ENCODE peak calls at places on chromosomes 13 and 19, in six cellular contexts. One of them, this sample, is unnamed. For H3K4me1, the result is how much of the 10 kb centered on the place peaks cover.

GRCh38 chr19:694481-695349 is 537 bp downstream of the PRSS57 start:
- DNase-seq in neuronal stem cell: no peak
- DNase-seq in ascending aorta: no peak
- DNase-seq in heart right ventricle: no peak
- DNase-seq in body of pancreas: no peak
- DNase-seq in HCT116: no peak
- DNase-seq in this sample: no peak

GRCh38 chr13:23856008-23856750 is 33.0 kb downstream of the MIPEP start:
- DNase-seq in body of pancreas: no peak
- DNase-seq in heart right ventricle: no peak
- DNase-seq in HCT116: no peak
- DNase-seq in ascending aorta: no peak
- DNase-seq in neuronal stem cell: no peak
- DNase-seq in this sample: no peak

GRCh38 chr13:79870766-79871165 is 389.8 kb downstream of the NDFIP2 start:
- DNase-seq in HCT116: no peak
- DNase-seq in heart right ventricle: no peak
- DNase-seq in ascending aorta: no peak
- DNase-seq in neuronal stem cell: no peak
- DNase-seq in body of pancreas: no peak
- DNase-seq in this sample: no peak

GRCh38 chr19:41910240-41910991 is 17.8 kb downstream of the ERFL start:
- DNase-seq in HCT116: no peak
- DNase-seq in body of pancreas: no peak
- DNase-seq in ascending aorta: no peak
- DNase-seq in neuronal stem cell: no peak
- DNase-seq in heart right ventricle: no peak
- DNase-seq in this sample: no peak

GRCh38 chr13:75931116-75931515 is 295.0 kb downstream of the LMO7 start:
- DNase-seq in heart right ventricle: no peak
- DNase-seq in ascending aorta: no peak
- DNase-seq in HCT116: no peak
- DNase-seq in neuronal stem cell: no peak
- DNase-seq in body of pancreas: no peak
- DNase-seq in this sample: no peak

GRCh38 chr13:23570931-23571330 is 719 bp downstream of the TNFRSF19 start:
- DNase-seq in neuronal stem cell: no peak
- DNase-seq in heart right ventricle: no peak
- DNase-seq in HCT116: no peak
- DNase-seq in body of pancreas: no peak
- DNase-seq in ascending aorta: no peak
- DNase-seq in this sample: peak

GRCh38 chr19:38033658-38034150 is 126.7 kb downstream of the SIPA1L3 start:
- DNase-seq in neuronal stem cell: no peak
- DNase-seq in ascending aorta: no peak
- DNase-seq in HCT116: no peak
- DNase-seq in heart right ventricle: no peak
- DNase-seq in body of pancreas: no peak
- DNase-seq in this sample: no peak

GRCh38 chr13:98798849-98799645 is 46.6 kb upstream of the SLC15A1 start:
- DNase-seq in heart right ventricle: no peak
- DNase-seq in HCT116: no peak
- DNase-seq in body of pancreas: no peak
- DNase-seq in neuronal stem cell: no peak
- DNase-seq in ascending aorta: no peak
- DNase-seq in this sample: peak

GRCh38 chr19:46902402-46902766 is 41.6 kb downstream of the ARHGAP35 start:
- DNase-seq in heart right ventricle: no peak
- DNase-seq in HCT116: peak
- DNase-seq in body of pancreas: peak
- DNase-seq in ascending aorta: no peak
- DNase-seq in neuronal stem cell: no peak
- DNase-seq in this sample: no peak

GRCh38 chr19:33375156-33375744 is 1.7 kb downstream of the CEBPG start:
- DNase-seq in body of pancreas: no peak
- DNase-seq in HCT116: no peak
- DNase-seq in neuronal stem cell: no peak
- DNase-seq in ascending aorta: no peak
- DNase-seq in heart right ventricle: no peak
- DNase-seq in this sample: no peak

GRCh38 chr13:52345048-52345447 is 60.9 kb downstream of the THSD1 start:
- DNase-seq in neuronal stem cell: no peak
- DNase-seq in HCT116: no peak
- DNase-seq in body of pancreas: no peak
- DNase-seq in ascending aorta: no peak
- DNase-seq in heart right ventricle: no peak
- DNase-seq in this sample: no peak

GRCh38 chr19:12365094-12365371 is 450 bp downstream of the ZNF442 start:
- DNase-seq in ascending aorta: no peak
- DNase-seq in neuronal stem cell: no peak
- DNase-seq in HCT116: no peak
- DNase-seq in heart right ventricle: peak
- DNase-seq in body of pancreas: peak
- DNase-seq in this sample: no peak

GRCh38 chr13:90270231-90270630 is 1077.3 kb upstream of the MIR17HG start:
- DNase-seq in body of pancreas: no peak
- DNase-seq in heart right ventricle: no peak
- DNase-seq in neuronal stem cell: no peak
- DNase-seq in ascending aorta: no peak
- DNase-seq in HCT116: no peak
- DNase-seq in this sample: peak

GRCh38 chr13:94128430-94128829 is 351.1 kb downstream of the DCT start:
- DNase-seq in neuronal stem cell: no peak
- DNase-seq in ascending aorta: no peak
- DNase-seq in HCT116: no peak
- DNase-seq in heart right ventricle: peak
- DNase-seq in body of pancreas: peak
- DNase-seq in this sample: peak

GRCh38 chr19:4694211-4694987 is 24.3 kb upstream of the MYDGF start:
- DNase-seq in heart right ventricle: no peak
- DNase-seq in body of pancreas: no peak
- DNase-seq in ascending aorta: no peak
- DNase-seq in HCT116: peak
- DNase-seq in neuronal stem cell: no peak
- DNase-seq in this sample: peak

GRCh38 chr13:99681695-99682094 is 180.4 kb downstream of the TM9SF2 start:
- DNase-seq in HCT116: no peak
- DNase-seq in body of pancreas: no peak
- DNase-seq in heart right ventricle: no peak
- DNase-seq in neuronal stem cell: no peak
- DNase-seq in ascending aorta: no peak
- DNase-seq in this sample: no peak

DNA sequence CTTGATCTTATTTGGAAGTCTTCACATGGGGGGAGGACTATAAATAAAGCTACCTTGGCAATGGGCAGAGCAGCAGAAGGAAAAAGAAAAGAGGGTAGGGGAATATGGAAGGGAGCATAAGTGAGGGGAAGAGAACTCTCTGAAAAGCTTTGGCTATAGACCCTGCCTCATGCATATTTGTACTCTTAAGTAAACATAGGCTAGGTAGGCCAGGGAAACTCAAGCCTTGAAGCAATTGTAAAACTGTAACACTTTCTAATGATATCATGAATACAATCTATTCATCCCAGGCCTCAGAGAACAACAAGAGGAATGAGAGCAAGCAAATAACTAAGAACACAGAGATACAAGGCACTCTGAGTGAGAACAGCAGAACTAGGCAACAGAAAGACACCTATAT is 20.4 kb downstream of the MYCBP2 start:
- DNase-seq in body of pancreas: no peak
- DNase-seq in neuronal stem cell: no peak
- DNase-seq in HCT116: no peak
- DNase-seq in ascending aorta: no peak
- DNase-seq in heart right ventricle: no peak
- DNase-seq in this sample: no peak
- H3K4me1 ChIP-seq in body of pancreas: under half
- H3K4me1 ChIP-seq in neuronal stem cell: under half
- H3K4me1 ChIP-seq in HCT116: under half
- H3K4me1 ChIP-seq in ascending aorta: half or more
- H3K4me1 ChIP-seq in heart right ventricle: half or more
- H3K4me1 ChIP-seq in this sample: under half

GRCh38 chr19:50312967-50313811 is 16.0 kb downstream of the KCNC3 start:
- DNase-seq in ascending aorta: no peak
- DNase-seq in HCT116: no peak
- DNase-seq in heart right ventricle: no peak
- DNase-seq in body of pancreas: no peak
- DNase-seq in neuronal stem cell: no peak
- DNase-seq in this sample: no peak

GRCh38 chr19:50315773-50316448 is 13.3 kb downstream of the KCNC3 start:
- DNase-seq in HCT116: no peak
- DNase-seq in body of pancreas: no peak
- DNase-seq in neuronal stem cell: no peak
- DNase-seq in heart right ventricle: no peak
- DNase-seq in ascending aorta: no peak
- DNase-seq in this sample: no peak

GRCh38 chr19:50317115-50317514 is 12.1 kb downstream of the KCNC3 start:
- DNase-seq in HCT116: no peak
- DNase-seq in ascending aorta: no peak
- DNase-seq in heart right ventricle: no peak
- DNase-seq in body of pancreas: no peak
- DNase-seq in neuronal stem cell: no peak
- DNase-seq in this sample: no peak

GRCh38 chr19:50313812-50314536 is 15.2 kb downstream of the KCNC3 start:
- DNase-seq in neuronal stem cell: no peak
- DNase-seq in body of pancreas: peak
- DNase-seq in HCT116: no peak
- DNase-seq in heart right ventricle: no peak
- DNase-seq in ascending aorta: no peak
- DNase-seq in this sample: peak

GRCh38 chr19:50314724-50315700 is 14.2 kb downstream of the KCNC3 start:
- DNase-seq in HCT116: no peak
- DNase-seq in ascending aorta: no peak
- DNase-seq in heart right ventricle: no peak
- DNase-seq in neuronal stem cell: no peak
- DNase-seq in body of pancreas: no peak
- DNase-seq in this sample: peak
- H3K4me3 ChIP-seq in HCT116: no peak
- H3K4me3 ChIP-seq in ascending aorta: no peak
- H3K4me3 ChIP-seq in heart right ventricle: no peak
- H3K4me3 ChIP-seq in neuronal stem cell: peak
- H3K4me3 ChIP-seq in body of pancreas: no peak
- H3K4me3 ChIP-seq in this sample: peak

GRCh38 chr13:28533441-28534166 is 38.7 kb upstream of the FLT1 start:
- DNase-seq in heart right ventricle: no peak
- DNase-seq in neuronal stem cell: no peak
- DNase-seq in body of pancreas: no peak
- DNase-seq in ascending aorta: no peak
- DNase-seq in HCT116: no peak
- DNase-seq in this sample: no peak

GRCh38 chr13:28534210-28534609 is 39.3 kb upstream of the FLT1 start:
- DNase-seq in ascending aorta: no peak
- DNase-seq in HCT116: no peak
- DNase-seq in neuronal stem cell: no peak
- DNase-seq in heart right ventricle: no peak
- DNase-seq in body of pancreas: no peak
- DNase-seq in this sample: no peak

GRCh38 chr13:28531956-28532225 is 37.0 kb upstream of the FLT1 start:
- DNase-seq in ascending aorta: no peak
- DNase-seq in heart right ventricle: no peak
- DNase-seq in HCT116: no peak
- DNase-seq in body of pancreas: no peak
- DNase-seq in neuronal stem cell: no peak
- DNase-seq in this sample: no peak

GRCh38 chr13:28532226-28533048 is 37.5 kb upstream of the FLT1 start:
- DNase-seq in HCT116: no peak
- DNase-seq in body of pancreas: no peak
- DNase-seq in ascending aorta: no peak
- DNase-seq in neuronal stem cell: peak
- DNase-seq in heart right ventricle: peak
- DNase-seq in this sample: peak

DNA sequence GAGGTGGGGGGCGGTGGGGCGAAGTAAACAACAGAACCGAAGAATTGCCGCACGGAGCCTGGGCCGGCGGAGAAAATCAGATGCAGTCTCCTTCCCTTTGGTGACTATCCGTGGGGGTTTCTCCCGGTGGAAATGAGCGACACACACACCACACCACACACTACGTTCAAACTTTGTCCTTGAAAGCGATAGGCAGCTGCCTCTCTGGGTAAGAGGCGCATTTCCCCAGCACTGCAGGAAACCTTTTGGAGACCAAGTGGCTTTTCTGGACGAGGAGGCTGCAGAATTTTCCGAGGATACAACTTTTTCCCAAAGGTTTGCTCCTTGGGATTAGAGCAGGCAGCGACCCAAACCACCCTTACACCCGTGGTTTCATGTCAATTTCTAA is 38.1 kb upstream of the FLT1 start:
- DNase-seq in ascending aorta: no peak
- DNase-seq in neuronal stem cell: peak
- DNase-seq in body of pancreas: no peak
- DNase-seq in heart right ventricle: peak
- DNase-seq in HCT116: no peak
- DNase-seq in this sample: no peak
- H3K27ac ChIP-seq in ascending aorta: no peak
- H3K27ac ChIP-seq in neuronal stem cell: no peak
- H3K27ac ChIP-seq in body of pancreas: no peak
- H3K27ac ChIP-seq in heart right ventricle: peak
- H3K27ac ChIP-seq in HCT116: no peak
- H3K27ac ChIP-seq in this sample: no peak

GRCh38 chr19:8545743-8546142 is 31.5 kb downstream of the MYO1F start:
- DNase-seq in neuronal stem cell: no peak
- DNase-seq in ascending aorta: no peak
- DNase-seq in heart right ventricle: no peak
- DNase-seq in HCT116: no peak
- DNase-seq in body of pancreas: no peak
- DNase-seq in this sample: no peak
- H3K4me1 ChIP-seq in neuronal stem cell: under half
- H3K4me1 ChIP-seq in ascending aorta: under half
- H3K4me1 ChIP-seq in heart right ventricle: under half
- H3K4me1 ChIP-seq in HCT116: under half
- H3K4me1 ChIP-seq in body of pancreas: under half
- H3K4me1 ChIP-seq in this sample: under half

DNA sequence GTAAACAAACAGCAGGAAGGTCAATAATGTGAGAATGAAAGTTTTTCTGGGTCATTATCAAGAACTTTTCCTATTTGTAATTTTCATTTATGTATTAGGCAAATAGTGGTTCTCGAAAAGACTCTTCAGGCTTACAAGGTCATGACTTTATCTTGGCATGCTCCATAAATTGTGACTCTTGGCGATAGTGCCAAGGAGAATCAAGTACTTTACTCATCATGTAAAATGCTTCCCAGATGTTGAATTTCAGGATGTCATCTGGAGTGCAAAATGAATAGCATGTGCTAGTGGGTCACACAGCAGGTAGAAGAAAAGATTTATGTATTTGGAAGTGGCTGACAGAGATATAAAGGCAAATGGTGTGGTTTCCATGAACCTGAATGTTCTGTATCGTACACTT is 1492.7 kb upstream of the PCDH20 start:
- DNase-seq in ascending aorta: no peak
- DNase-seq in HCT116: no peak
- DNase-seq in neuronal stem cell: no peak
- DNase-seq in heart right ventricle: no peak
- DNase-seq in body of pancreas: no peak
- DNase-seq in this sample: no peak
- H3K4me3 ChIP-seq in ascending aorta: no peak
- H3K4me3 ChIP-seq in HCT116: no peak
- H3K4me3 ChIP-seq in neuronal stem cell: no peak
- H3K4me3 ChIP-seq in heart right ventricle: no peak
- H3K4me3 ChIP-seq in body of pancreas: no peak
- H3K4me3 ChIP-seq in this sample: no peak

GRCh38 chr13:113863511-113864302 is at the start of gene GAS6:
- DNase-seq in heart right ventricle: peak
- DNase-seq in neuronal stem cell: peak
- DNase-seq in ascending aorta: no peak
- DNase-seq in HCT116: no peak
- DNase-seq in body of pancreas: peak
- DNase-seq in this sample: peak
- H3K27ac ChIP-seq in heart right ventricle: peak
- H3K27ac ChIP-seq in neuronal stem cell: no peak
- H3K27ac ChIP-seq in ascending aorta: peak
- H3K27ac ChIP-seq in HCT116: peak
- H3K27ac ChIP-seq in body of pancreas: peak
- H3K27ac ChIP-seq in this sample: peak

This sample was measured in cardiac muscle cell.